ENCODE peak calls at places on chromosome 6, in four cellular contexts. G, M, C and N are unnamed samples.

GRCh38 chr6:38160831-38161230 is 341.3 kb downstream of the ZFAND3 start:
- DNase-seq in C (no peak), G (no peak), M (no peak), N (no peak)

GRCh38 chr6:38570750-38571149 is 69.0 kb downstream of the BTBD9 start:
- DNase-seq in C (no peak), M (no peak), G (no peak), N (no peak)

GRCh38 chr6:27101824-27102223 is 145.7 kb upstream of the PRSS16 start:
- DNase-seq in M (no peak), C (no peak), G (no peak), N (no peak)

GRCh38 chr6:11432713-11433450 is 104.7 kb upstream of the TMEM170B start:
- DNase-seq in C (no peak), G (no peak), M (no peak), N (no peak)

GRCh38 chr6:37938909-37939308 is 119.4 kb downstream of the ZFAND3 start:
- DNase-seq in M (no peak), G (no peak), C (no peak), N (no peak)

GRCh38 chr6:37433657-37434271 is 743 bp downstream of the CMTR1 start:
- DNase-seq in M (peak), G (no peak), C (peak), N (no peak)

GRCh38 chr6:90086517-90086916 is 192.2 kb downstream of the GJA10 start:
- DNase-seq in M (no peak), C (no peak), G (no peak), N (no peak)

GRCh38 chr6:74755748-74756147 is 450.1 kb downstream of the COL12A1 start:
- DNase-seq in M (no peak), C (no peak), G (no peak), N (no peak)

GRCh38 chr6:21171801-21172200 is 421.8 kb upstream of the SOX4 start:
- DNase-seq in M (no peak), G (no peak), C (no peak), N (no peak)

GRCh38 chr6:125986295-125986955 is at the start of gene TRMT11:
- DNase-seq in M (peak), G (peak), C (peak), N (peak)

GRCh38 chr6:116410945-116411623 is 40.3 kb downstream of the DSE start:
- DNase-seq in M (no peak), G (no peak), C (no peak), N (no peak)

GRCh38 chr6:135506270-135506997 is 8.9 kb upstream of the AHI1 start:
- DNase-seq in C (peak), M (peak), G (peak), N (peak)

GRCh38 chr6:157755752-157756411 is 67.2 kb upstream of the SNX9 start:
- DNase-seq in C (no peak), G (no peak), M (no peak), N (no peak)

GRCh38 chr6:109340811-109341210 is 41.5 kb downstream of the CD164 start:
- DNase-seq in C (no peak), G (no peak), M (no peak), N (no peak)

GRCh38 chr6:85772641-85773040 is 130.0 kb upstream of the SYNCRIP start:
- DNase-seq in C (no peak), M (no peak), G (no peak), N (no peak)

GRCh38 chr6:85775883-85776282 is 133.2 kb upstream of the SYNCRIP start:
- DNase-seq in G (no peak), C (no peak), M (no peak), N (no peak)

GRCh38 chr6:85771455-85771854 is 128.8 kb upstream of the SYNCRIP start:
- DNase-seq in M (no peak), G (no peak), C (no peak), N (no peak)

DNA sequence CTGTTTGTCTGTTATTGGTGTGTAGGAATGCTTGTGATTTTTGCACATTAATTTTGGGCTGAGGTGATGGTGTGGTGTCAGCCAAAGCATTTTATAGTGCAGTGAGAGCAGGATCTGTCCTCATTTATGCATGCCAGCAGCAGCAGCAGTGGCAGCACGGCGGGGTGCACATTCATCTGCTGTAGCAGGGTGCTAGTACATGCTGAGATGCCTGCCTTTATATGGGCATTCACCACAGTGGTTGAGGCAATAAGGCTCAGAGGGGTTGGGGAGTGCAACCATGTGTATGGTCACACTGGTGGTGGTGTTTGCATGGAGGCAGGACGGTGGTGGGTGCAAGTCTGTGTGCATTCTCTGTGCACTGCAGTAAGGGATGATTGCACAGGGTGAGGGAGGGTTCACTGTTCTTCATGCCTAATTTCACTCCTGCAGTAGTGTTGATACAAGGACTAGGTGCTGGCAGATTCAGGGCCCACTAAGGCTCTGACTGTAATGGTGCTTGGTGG is 129.3 kb upstream of the SYNCRIP start:
- DNase-seq in M (no peak), C (no peak), G (no peak), N (no peak)
- TF ChIP-seq FOXM1 in M (no peak), C (no peak), G (no peak), N (no peak)

GRCh38 chr6:7543761-7544424 is 2.4 kb downstream of the DSP start:
- DNase-seq in M (no peak), G (no peak), C (no peak), N (no peak)

GRCh38 chr6:7544597-7544996 is 3.1 kb downstream of the DSP start:
- DNase-seq in G (no peak), M (no peak), C (no peak), N (no peak)

GRCh38 chr6:7541175-7542064 is at the start of gene DSP:
- DNase-seq in G (peak), M (peak), C (peak), N (peak)

GRCh38 chr6:7542065-7542877 is 800 bp downstream of the DSP start:
- DNase-seq in C (no peak), M (no peak), G (peak), N (peak)

GRCh38 chr6:7542878-7543394 is 1.5 kb downstream of the DSP start:
- DNase-seq in C (peak), G (peak), M (no peak), N (peak)
- TF ChIP-seq FOXM1 in C (no peak), G (no peak), M (no peak), N (no peak)

GRCh38 chr6:112502348-112503130 is 155.4 kb downstream of the RFPL4B start:
- DNase-seq in G (peak), C (no peak), M (no peak), N (peak)

GRCh38 chr6:112501705-112502104 is 154.6 kb downstream of the RFPL4B start:
- DNase-seq in M (no peak), G (peak), C (no peak), N (peak)

GRCh38 chr6:112503210-112503609 is 156.1 kb downstream of the RFPL4B start:
- DNase-seq in M (no peak), C (no peak), G (no peak), N (no peak)
- TF ChIP-seq FOXM1 in M (no peak), C (no peak), G (no peak), N (no peak)

GRCh38 chr6:32178547-32179440 is 589 bp downstream of the RNF5 start:
- DNase-seq in C (no peak), M (peak), G (no peak), N (peak)
- TF ChIP-seq FOXM1 in C (no peak), M (peak), G (no peak), N (no peak)

GRCh38 chr6:136859430-136859829 is 37.0 kb downstream of the PEX7 start:
- DNase-seq in G (no peak), M (no peak), C (no peak), N (no peak)
- TF ChIP-seq FOXM1 in G (no peak), M (no peak), C (no peak), N (no peak)

GRCh38 chr6:14728396-14729024 is 517.4 kb upstream of the JARID2 start:
- DNase-seq in G (no peak), C (no peak), M (peak), N (no peak)
- TF ChIP-seq FOXM1 in G (no peak), C (no peak), M (peak), N (no peak)

GRCh38 chr6:35213824-35214756 is at the start of gene SCUBE3:
- DNase-seq in G (peak), C (no peak), M (peak), N (peak)
- TF ChIP-seq FOXM1 in G (no peak), C (no peak), M (no peak), N (no peak)

DNA sequence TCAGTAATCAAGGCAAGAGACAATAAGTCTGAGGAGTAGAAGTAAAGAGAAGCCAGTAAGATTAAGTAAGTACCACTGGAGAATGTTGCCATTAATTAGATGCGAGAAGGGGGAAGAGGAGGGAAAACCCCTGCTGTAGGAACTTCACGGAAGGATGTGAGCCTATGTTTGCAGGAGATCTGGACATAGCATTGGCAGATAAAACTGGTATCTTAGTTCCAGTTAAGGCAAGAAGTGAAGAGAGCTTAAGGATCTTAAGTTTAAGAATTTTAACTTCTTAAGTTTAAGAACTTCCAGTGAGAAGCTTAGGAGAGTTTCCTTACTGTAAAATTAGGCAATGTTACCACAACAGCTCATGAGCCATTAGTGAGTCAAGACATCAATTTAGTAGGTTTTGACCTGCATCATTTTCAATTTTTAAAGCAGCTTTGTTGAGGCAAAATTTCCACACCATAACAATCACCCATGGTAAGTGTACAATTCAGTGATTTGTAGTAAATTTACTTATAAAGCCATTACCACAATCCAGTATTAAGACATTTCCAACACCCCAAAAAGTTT is 116.8 kb upstream of the UST start:
- DNase-seq in M (no peak), G (no peak), C (no peak), N (no peak)
- TF ChIP-seq FOXM1 in M (no peak), G (no peak), C (no peak), N (no peak)